ENCODE peak calls at places on chromosomes 5 and 9, in ten cellular contexts. Q, N, I, C, Z, A, S, Y, E and P are unnamed samples.

GRCh38 chr5:142215915-142216681 is 107.5 kb downstream of the NDFIP1 start:
- DNase-seq in Q (no peak), N (no peak), I (peak), C (no peak), Z (no peak), A (no peak), S (peak), Y (no peak), E (peak), P (no peak)

GRCh38 chr5:78550891-78551290 is 97.7 kb downstream of the LHFPL2 start:
- DNase-seq in Q (no peak), N (no peak), I (peak), C (no peak), Z (no peak), A (no peak), S (no peak), Y (no peak), E (no peak), P (no peak)

GRCh38 chr5:83015676-83016075 is 61.5 kb downstream of the TMEM167A start:
- DNase-seq in Q (no peak), N (no peak), I (no peak), C (no peak), Z (no peak), A (no peak), S (no peak), Y (no peak), E (no peak), P (no peak)

GRCh38 chr5:100856462-100856861 is 46.6 kb downstream of the ST8SIA4 start:
- DNase-seq in Q (no peak), N (no peak), I (no peak), C (no peak), Z (no peak), A (no peak), S (no peak), Y (no peak), E (no peak), P (peak)

GRCh38 chr5:102591650-102592049 is 92.8 kb upstream of the SLCO6A1 start:
- DNase-seq in Q (no peak), N (no peak), I (no peak), C (no peak), Z (no peak), A (no peak), S (no peak), Y (no peak), E (no peak), P (peak)

GRCh38 chr9:130171226-130172148 is 717 bp upstream of the NCS1 start:
- DNase-seq in Q (no peak), N (no peak), I (no peak), C (no peak), Z (no peak), A (no peak), S (no peak), Y (no peak), E (no peak), P (no peak)

GRCh38 chr9:111891910-111892499 is 4.6 kb upstream of the UGCG start:
- DNase-seq in Q (no peak), N (peak), I (no peak), C (peak), Z (no peak), A (no peak), S (no peak), Y (no peak), E (no peak), P (no peak)

GRCh38 chr5:6003040-6003825 is 375.1 kb downstream of the MED10 start:
- DNase-seq in Q (no peak), N (no peak), I (no peak), C (no peak), Z (no peak), A (no peak), S (peak), Y (no peak), E (no peak), P (no peak)

GRCh38 chr9:9275656-9276055 is 1337.1 kb downstream of the PTPRD start:
- DNase-seq in Q (no peak), N (no peak), I (no peak), C (no peak), Z (no peak), A (no peak), S (no peak), Y (no peak), E (no peak), P (no peak)

GRCh38 chr9:136095028-136095494 is at the start of gene NACC2:
- DNase-seq in Q (no peak), N (no peak), I (peak), C (no peak), Z (peak), A (no peak), S (no peak), Y (no peak), E (no peak), P (no peak)

GRCh38 chr9:75169623-75170022 is 81.3 kb downstream of the OSTF1 start:
- DNase-seq in Q (no peak), N (no peak), I (peak), C (no peak), Z (no peak), A (no peak), S (peak), Y (no peak), E (no peak), P (no peak)